ENCODE peak calls at places on chromosome 10, in ten cellular contexts. E, F, Y, U, L, K, I, M, B and X are unnamed samples.

GRCh38 chr10:58820862-58821559 is 308.3 kb downstream of the BICC1 start:
- DNase-seq in E (no peak), F (no peak), Y (no peak), U (no peak), L (peak), K (no peak), I (no peak), M (peak), B (no peak), X (no peak)

GRCh38 chr10:17684537-17684936 is 40.6 kb downstream of the STAM start:
- DNase-seq in E (no peak), F (no peak), Y (no peak), U (no peak), L (no peak), K (no peak), I (no peak), M (no peak), B (no peak), X (no peak)

GRCh38 chr10:104209575-104210198 is 22.5 kb downstream of the CFAP43 start:
- DNase-seq in E (no peak), F (peak), Y (peak), U (peak), L (peak), K (no peak), I (peak), M (peak), B (peak), X (no peak)

GRCh38 chr10:96208271-96208670 is 63.1 kb downstream of the BLNK start:
- DNase-seq in E (no peak), F (no peak), Y (no peak), U (no peak), L (no peak), K (no peak), I (no peak), M (no peak), B (no peak), X (no peak)

GRCh38 chr10:96325719-96326373 is 21.6 kb downstream of the DNTT start:
- DNase-seq in E (no peak), F (no peak), Y (no peak), U (no peak), L (no peak), K (no peak), I (no peak), M (no peak), B (no peak), X (no peak)

GRCh38 chr10:113550365-113550764 is 2.5 kb upstream of the HABP2 start:
- DNase-seq in E (no peak), F (no peak), Y (no peak), U (no peak), L (peak), K (peak), I (no peak), M (peak), B (no peak), X (no peak)

GRCh38 chr10:115171392-115171960 is 78.3 kb downstream of the ATRNL1 start:
- DNase-seq in E (no peak), F (no peak), Y (no peak), U (no peak), L (peak), K (no peak), I (no peak), M (peak), B (no peak), X (no peak)

GRCh38 chr10:42691361-42692120 is 53.2 kb upstream of the ZNF33B start:
- DNase-seq in E (no peak), F (no peak), Y (no peak), U (no peak), L (no peak), K (no peak), I (no peak), M (no peak), B (no peak), X (no peak)

GRCh38 chr10:66228887-66229286 is 696.9 kb upstream of the LRRTM3 start:
- DNase-seq in E (no peak), F (no peak), Y (no peak), U (no peak), L (no peak), K (no peak), I (no peak), M (no peak), B (no peak), X (no peak)

DNA sequence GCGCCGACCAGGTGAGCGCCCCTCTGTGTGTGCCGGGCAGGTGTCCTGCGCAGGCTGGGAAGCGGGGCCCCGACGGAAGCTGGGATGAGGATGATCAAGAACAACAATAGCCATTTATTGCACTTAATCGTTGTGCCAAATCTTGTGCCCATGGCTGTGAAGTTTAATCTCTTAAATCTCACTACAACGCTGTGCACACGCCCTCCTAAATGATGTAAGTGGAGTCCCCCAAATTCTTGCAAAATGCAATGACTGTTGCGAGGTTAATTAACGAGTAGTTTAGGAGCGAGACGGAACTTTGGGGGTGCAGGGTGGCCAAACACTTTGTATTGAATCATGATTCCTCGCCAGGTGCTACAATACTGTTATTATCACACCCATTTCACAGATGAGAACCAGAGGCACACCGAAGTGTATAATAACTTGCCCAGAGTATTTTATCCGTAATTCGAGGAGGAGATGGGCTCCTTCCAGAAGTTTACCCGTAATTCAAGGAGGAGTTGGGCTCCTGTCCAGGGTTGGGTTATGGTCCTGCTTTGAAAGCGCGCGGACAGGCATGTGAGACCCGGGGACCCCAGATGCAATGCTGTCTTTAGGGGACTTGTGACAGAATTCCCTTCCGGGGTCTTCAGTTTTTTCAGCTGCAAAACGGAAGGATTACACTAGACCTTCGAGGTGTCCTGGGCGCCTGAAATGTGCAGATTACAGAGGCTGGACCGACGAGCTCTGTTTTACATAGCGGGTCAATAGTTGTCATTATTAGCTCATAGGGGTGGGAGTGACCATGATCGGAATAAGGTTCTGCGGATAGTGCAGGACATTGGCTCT is 1.0 kb downstream of the FFAR4 start:
- DNase-seq in E (no peak), F (no peak), Y (no peak), U (no peak), L (no peak), K (no peak), I (no peak), M (no peak), B (no peak), X (no peak)
- H3K4me3 ChIP-seq in E (peak), F (no peak), Y (no peak), U (peak), L (no peak), K (no peak), I (peak), M (no peak), B (no peak), X (no peak)

DNA sequence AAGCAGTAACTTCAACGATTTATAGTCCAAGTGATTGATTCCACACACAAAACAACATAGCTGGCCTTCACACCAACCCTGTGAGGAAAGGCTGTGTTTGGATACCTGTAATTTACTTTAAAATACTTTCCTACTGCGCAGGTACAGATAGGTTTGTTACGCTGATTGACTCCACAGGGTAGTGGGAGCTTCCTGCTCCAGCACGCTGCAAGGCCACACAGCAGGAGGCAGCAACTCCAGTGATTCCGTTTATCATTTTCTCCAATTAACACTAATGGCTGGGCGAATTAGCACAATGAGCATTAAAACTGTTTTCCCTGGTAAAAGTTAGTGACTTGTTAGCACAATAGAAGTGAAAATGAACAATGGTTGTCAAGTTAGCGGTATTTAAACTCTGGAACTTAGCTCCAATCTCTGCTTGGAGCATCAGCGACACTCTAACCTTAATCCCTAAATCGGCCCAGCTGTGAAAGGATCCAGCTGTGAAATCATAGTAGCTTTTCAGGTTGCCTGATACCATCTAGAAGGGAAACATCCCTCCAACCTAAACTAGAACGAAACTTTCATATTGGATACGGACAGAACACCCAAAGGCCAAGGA is 945 bp downstream of the DCLRE1C start:
- DNase-seq in E (no peak), F (no peak), Y (no peak), U (peak), L (no peak), K (no peak), I (no peak), M (no peak), B (no peak), X (no peak)
- TF ChIP-seq CTCF in E (no peak), F (no peak), Y (no peak), U (no peak), L (no peak), K (no peak), I (no peak), M (peak), B (no peak), X (no peak)

GRCh38 chr10:23157691-23158369 is 34.3 kb upstream of the PTF1A start:
- DNase-seq in E (no peak), F (no peak), Y (no peak), U (peak), L (peak), K (no peak), I (no peak), M (peak), B (peak), X (peak)
- H3K4me3 ChIP-seq in E (no peak), F (no peak), Y (no peak), U (peak), L (no peak), K (no peak), I (no peak), M (no peak), B (no peak), X (no peak)

GRCh38 chr10:70885485-70885884 is 2.9 kb downstream of the PCBD1 start:
- DNase-seq in E (no peak), F (no peak), Y (no peak), U (no peak), L (no peak), K (no peak), I (no peak), M (no peak), B (no peak), X (no peak)

GRCh38 chr10:70879244-70879643 is 9.1 kb downstream of the PCBD1 start:
- DNase-seq in E (no peak), F (no peak), Y (no peak), U (no peak), L (peak), K (peak), I (no peak), M (no peak), B (no peak), X (no peak)

GRCh38 chr10:70880077-70880534 is 8.3 kb downstream of the PCBD1 start:
- DNase-seq in E (peak), F (peak), Y (peak), U (peak), L (peak), K (peak), I (peak), M (peak), B (peak), X (peak)
- TF ChIP-seq CTCF in E (peak), F (peak), Y (peak), U (peak), L (peak), K (peak), I (peak), M (peak), B (peak), X (peak)

GRCh38 chr10:86113983-86114382 is 252.6 kb downstream of the GRID1 start:
- DNase-seq in E (no peak), F (no peak), Y (no peak), U (peak), L (no peak), K (no peak), I (no peak), M (no peak), B (no peak), X (no peak)

GRCh38 chr10:86113044-86113443 is 253.6 kb downstream of the GRID1 start:
- DNase-seq in E (no peak), F (no peak), Y (no peak), U (peak), L (no peak), K (no peak), I (no peak), M (no peak), B (no peak), X (no peak)

GRCh38 chr10:86110156-86110786 is 256.3 kb downstream of the GRID1 start:
- DNase-seq in E (no peak), F (no peak), Y (no peak), U (peak), L (no peak), K (no peak), I (no peak), M (no peak), B (no peak), X (no peak)

GRCh38 chr10:86111902-86112301 is 254.7 kb downstream of the GRID1 start:
- DNase-seq in E (no peak), F (no peak), Y (no peak), U (peak), L (no peak), K (no peak), I (no peak), M (no peak), B (no peak), X (no peak)

DNA sequence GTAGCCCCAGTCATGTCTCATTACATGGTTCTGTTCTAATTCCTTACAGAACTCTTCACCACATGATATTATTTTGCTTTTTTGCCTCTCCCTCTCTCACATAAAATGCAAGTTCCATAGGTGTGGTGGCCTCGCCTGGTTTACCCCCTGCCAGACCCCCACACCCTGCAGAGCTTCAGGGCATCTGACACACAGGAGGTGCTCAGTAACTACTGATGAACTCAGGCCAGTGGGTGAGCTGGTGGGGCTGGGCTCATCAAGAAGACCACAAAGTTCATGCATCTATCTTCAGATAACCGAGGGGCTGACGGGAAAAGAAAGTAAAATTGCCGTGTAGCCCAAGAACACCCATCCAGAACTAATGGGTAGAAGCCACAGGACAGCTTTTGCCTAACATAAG is 253.1 kb downstream of the GRID1 start:
- DNase-seq in E (no peak), F (no peak), Y (no peak), U (peak), L (no peak), K (no peak), I (no peak), M (no peak), B (no peak), X (no peak)
- H3K4me3 ChIP-seq in E (no peak), F (no peak), Y (no peak), U (no peak), L (no peak), K (no peak), I (no peak), M (no peak), B (no peak), X (no peak)

DNA sequence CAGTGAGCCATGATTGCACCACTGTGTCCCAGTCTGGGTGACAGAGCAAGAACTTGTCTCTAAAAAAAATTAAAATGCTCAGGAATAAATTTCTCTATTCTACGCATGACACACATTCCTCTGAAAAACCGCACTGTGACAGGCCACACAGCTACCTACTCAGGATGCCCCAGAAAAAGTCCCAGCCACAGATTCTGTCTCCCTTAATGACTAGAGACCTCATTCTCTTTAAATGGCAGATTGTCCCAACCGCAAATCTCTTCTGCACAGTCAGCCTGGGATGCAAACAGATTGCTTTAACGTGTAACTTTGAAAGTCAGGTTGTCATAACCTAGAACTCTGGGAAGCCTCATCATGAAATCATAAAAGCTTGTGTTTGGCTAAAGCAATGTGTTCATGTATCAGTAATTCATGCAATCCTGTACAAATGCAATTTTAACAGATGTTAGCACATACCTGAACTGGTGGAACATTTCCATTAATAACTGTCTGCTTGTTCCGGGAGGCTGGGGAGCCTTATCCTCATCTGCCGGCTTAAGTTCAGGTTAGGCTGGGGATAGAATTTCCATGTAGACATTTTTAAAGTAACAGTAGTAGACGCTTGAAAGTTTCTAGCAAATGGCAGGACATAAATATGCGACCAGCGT is 26.2 kb upstream of the MSRB2 start:
- DNase-seq in E (no peak), F (no peak), Y (no peak), U (no peak), L (no peak), K (no peak), I (no peak), M (no peak), B (no peak), X (no peak)
- TF ChIP-seq CTCF in E (no peak), F (no peak), Y (no peak), U (no peak), L (no peak), K (no peak), I (no peak), M (no peak), B (no peak), X (no peak)